ENCODE peak calls at places on chromosomes 16 and 17, in five cellular contexts. F is sigmoid colon, I is AG04449, P is H1, L is BJ. J is an unnamed sample.

GRCh38 chr17:41873559-41874292 is 8.5 kb upstream of the KLHL11 start:
- DNase-seq in F (no peak), I (no peak), P (no peak), L (no peak), J (no peak)

GRCh38 chr17:16464001-16464640 is 27.9 kb downstream of the LRRC75A start:
- DNase-seq in F (no peak), I (no peak), P (no peak), L (no peak), J (no peak)

GRCh38 chr17:44968225-44969143 is at the start of gene C1QL1:
- DNase-seq in F (peak; percentile 96), I (no peak), P (peak; percentile 68), L (peak; percentile 35), J (peak; percentile 41)

GRCh38 chr16:64589836-64590235 is 532.0 kb downstream of the CDH11 start:
- DNase-seq in F (no peak), I (peak; percentile 65), P (no peak), L (peak; percentile 67), J (no peak)

GRCh38 chr17:63275318-63275967 is 170.7 kb downstream of the CYB561 start:
- DNase-seq in F (no peak), I (peak; percentile 77), P (no peak), L (peak; percentile 84), J (peak; percentile 99)

GRCh38 chr16:12393208-12393607 is 410.5 kb downstream of the CPPED1 start:
- DNase-seq in F (no peak), I (no peak), P (no peak), L (no peak), J (no peak)

GRCh38 chr16:88345031-88345942 is 37.5 kb upstream of the ZNF469 start:
- DNase-seq in F (no peak), I (no peak), P (no peak), L (no peak), J (no peak)

GRCh38 chr16:14050297-14051027 is 20.7 kb upstream of the MRTFB start:
- DNase-seq in F (no peak), I (no peak), P (peak; percentile 84), L (no peak), J (no peak)

GRCh38 chr17:65220732-65221131 is 83.6 kb downstream of the RGS9 start:
- DNase-seq in F (no peak), I (no peak), P (no peak), L (no peak), J (no peak)

GRCh38 chr16:11232852-11233726 is 22.9 kb downstream of the SOCS1 start:
- DNase-seq in F (no peak), I (no peak), P (no peak), L (no peak), J (no peak)

GRCh38 chr16:12801511-12802042 is 2.1 kb downstream of the CPPED1 start:
- DNase-seq in F (no peak), I (peak; percentile 79), P (no peak), L (peak; percentile 76), J (peak; percentile 88)

GRCh38 chr16:59878999-59879398 is 1144.9 kb upstream of the GOT2 start:
- DNase-seq in F (no peak), I (no peak), P (no peak), L (no peak), J (no peak)

GRCh38 chr16:88334517-88335149 is 48.1 kb upstream of the ZNF469 start:
- DNase-seq in F (no peak), I (no peak), P (no peak), L (no peak), J (no peak)

GRCh38 chr16:30636599-30636998 is 14.2 kb upstream of the PRR14 start:
- DNase-seq in F (no peak), I (no peak), P (no peak), L (no peak), J (no peak)

GRCh38 chr17:28929769-28930168 is 21.5 kb downstream of the PHF12 start:
- DNase-seq in F (no peak), I (no peak), P (no peak), L (no peak), J (no peak)

GRCh38 chr16:81275795-81276194 is 37.3 kb downstream of the BCO1 start:
- DNase-seq in F (no peak), I (no peak), P (no peak), L (no peak), J (no peak)

GRCh38 chr17:62194401-62194800 is 129.3 kb upstream of the MED13 start:
- DNase-seq in F (no peak), I (no peak), P (no peak), L (no peak), J (no peak)

GRCh38 chr16:75238853-75239371 is 12.5 kb downstream of the BCAR1 start:
- DNase-seq in F (no peak), I (no peak), P (no peak), L (no peak), J (no peak)

GRCh38 chr16:23771642-23772041 is 16.8 kb downstream of the CHP2 start:
- DNase-seq in F (no peak), I (no peak), P (no peak), L (no peak), J (no peak)

GRCh38 chr17:45846646-45847045 is 2.0 kb downstream of the SPPL2C start:
- DNase-seq in F (no peak), I (no peak), P (no peak), L (no peak), J (no peak)

GRCh38 chr17:70945386-70945785 is 776.1 kb downstream of the KCNJ2 start:
- DNase-seq in F (no peak), I (no peak), P (no peak), L (no peak), J (no peak)

GRCh38 chr16:85616608-85617311 is 3.6 kb downstream of the GSE1 start:
- DNase-seq in F (no peak), I (no peak), P (no peak), L (no peak), J (no peak)

GRCh38 chr17:8631554-8631877 is 991 bp upstream of the MYH10 start:
- DNase-seq in F (no peak), I (no peak), P (no peak), L (no peak), J (no peak)

GRCh38 chr17:34300652-34301390 is 15.3 kb downstream of the CCL11 start:
- DNase-seq in F (peak; percentile 69), I (no peak), P (no peak), L (no peak), J (peak; percentile 47)

DNA sequence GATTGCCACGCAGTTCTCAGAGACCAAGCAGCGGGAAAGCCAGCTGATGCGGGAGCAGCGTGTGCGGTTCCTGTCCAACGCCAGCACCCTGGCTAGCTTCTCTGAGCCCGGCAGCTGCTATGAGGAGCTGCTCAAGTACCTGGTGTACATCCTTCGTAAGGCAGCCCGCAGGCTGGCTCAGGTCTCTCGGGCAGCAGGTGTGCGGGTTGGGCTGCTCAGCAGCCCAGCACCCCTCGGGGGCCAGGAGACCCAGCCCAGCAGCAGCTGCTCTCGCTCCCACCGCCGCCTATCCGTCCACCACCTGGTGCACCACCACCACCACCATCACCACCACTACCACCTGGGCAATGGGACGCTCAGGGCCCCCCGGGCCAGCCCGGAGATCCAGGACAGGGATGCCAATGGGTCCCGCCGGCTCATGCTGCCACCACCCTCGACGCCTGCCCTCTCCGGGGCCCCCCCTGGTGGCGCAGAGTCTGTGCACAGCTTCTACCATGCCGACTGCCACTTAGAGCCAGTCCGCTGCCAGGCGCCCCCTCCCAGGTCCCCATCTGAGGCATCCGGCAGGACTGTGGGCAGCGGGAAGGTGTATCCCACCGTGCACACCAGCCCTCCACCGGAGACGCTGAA is 15.2 kb downstream of the CACNA1G start:
- DNase-seq in F (no peak), I (no peak), P (no peak), L (no peak), J (no peak)
- TF ChIP-seq CTCF in F (no peak), I (no peak), P (peak; percentile 36), L (no peak), J (no peak)

DNA sequence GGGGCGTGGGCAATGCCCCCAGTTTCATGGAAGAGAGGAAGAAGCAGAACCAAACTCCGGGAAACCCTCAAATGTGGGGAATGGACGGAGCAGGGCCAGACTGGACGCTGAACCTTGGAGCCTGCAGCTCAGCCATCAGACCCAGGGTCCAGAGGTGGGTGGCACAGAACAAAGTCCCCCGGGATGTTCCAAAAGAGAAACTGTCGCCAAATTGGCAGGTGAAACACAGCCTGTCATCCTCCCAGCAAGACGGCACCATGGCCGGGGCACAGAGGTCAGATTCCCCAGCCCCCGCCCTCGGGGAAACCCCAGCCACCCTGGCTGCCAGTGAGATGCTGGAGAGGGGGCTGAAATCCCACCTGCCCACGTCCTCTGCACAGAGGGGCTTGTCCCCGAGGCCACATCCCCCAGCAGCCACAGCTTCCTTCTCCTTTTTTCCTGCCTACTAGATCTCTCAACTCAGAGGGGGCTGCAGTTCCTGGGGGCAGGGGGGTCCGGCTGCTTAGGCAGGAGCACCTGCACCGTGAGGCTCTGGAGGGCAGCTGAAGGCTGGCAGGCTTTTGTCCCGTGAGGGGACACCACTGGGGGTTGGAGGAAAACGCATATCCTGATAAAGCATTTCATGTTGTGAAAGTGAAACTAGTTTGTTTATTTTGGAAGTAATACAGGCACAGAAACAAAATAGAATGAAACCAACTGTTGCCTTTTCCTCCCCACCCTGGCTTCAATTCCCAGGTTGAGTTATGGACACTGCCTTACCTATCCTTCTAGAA is 1.2 kb upstream of the SECTM1 start:
- DNase-seq in F (no peak), I (no peak), P (no peak), L (no peak), J (no peak)
- H3K4me3 ChIP-seq in F (peak overlapping the region; percentile 79), I (peak overlapping the region; percentile 30), P (no peak overlapping the region), L (peak overlapping the region; percentile 32), J (no peak overlapping the region)

GRCh38 chr17:30378191-30378796 is 433 bp upstream of the CPD start:
- DNase-seq in F (peak; percentile 73), I (no peak), P (no peak), L (no peak), J (no peak)

GRCh38 chr17:30377574-30377973 is 1.2 kb upstream of the CPD start:
- DNase-seq in F (no peak), I (no peak), P (no peak), L (no peak), J (no peak)

GRCh38 chr17:30379303-30380105 is 777 bp downstream of the CPD start:
- DNase-seq in F (peak; percentile 70), I (no peak), P (no peak), L (no peak), J (no peak)

GRCh38 chr17:30380106-30380420 is 1.3 kb downstream of the CPD start:
- DNase-seq in F (no peak), I (no peak), P (no peak), L (no peak), J (no peak)

GRCh38 chr17:30378797-30379302 is at the start of gene CPD:
- DNase-seq in F (peak; percentile 98), I (peak; percentile 42), P (peak; percentile 84), L (peak; percentile 53), J (peak; percentile 68)
- TF ChIP-seq CTCF in F (no peak), I (no peak), P (no peak), L (no peak), J (no peak)

DNA sequence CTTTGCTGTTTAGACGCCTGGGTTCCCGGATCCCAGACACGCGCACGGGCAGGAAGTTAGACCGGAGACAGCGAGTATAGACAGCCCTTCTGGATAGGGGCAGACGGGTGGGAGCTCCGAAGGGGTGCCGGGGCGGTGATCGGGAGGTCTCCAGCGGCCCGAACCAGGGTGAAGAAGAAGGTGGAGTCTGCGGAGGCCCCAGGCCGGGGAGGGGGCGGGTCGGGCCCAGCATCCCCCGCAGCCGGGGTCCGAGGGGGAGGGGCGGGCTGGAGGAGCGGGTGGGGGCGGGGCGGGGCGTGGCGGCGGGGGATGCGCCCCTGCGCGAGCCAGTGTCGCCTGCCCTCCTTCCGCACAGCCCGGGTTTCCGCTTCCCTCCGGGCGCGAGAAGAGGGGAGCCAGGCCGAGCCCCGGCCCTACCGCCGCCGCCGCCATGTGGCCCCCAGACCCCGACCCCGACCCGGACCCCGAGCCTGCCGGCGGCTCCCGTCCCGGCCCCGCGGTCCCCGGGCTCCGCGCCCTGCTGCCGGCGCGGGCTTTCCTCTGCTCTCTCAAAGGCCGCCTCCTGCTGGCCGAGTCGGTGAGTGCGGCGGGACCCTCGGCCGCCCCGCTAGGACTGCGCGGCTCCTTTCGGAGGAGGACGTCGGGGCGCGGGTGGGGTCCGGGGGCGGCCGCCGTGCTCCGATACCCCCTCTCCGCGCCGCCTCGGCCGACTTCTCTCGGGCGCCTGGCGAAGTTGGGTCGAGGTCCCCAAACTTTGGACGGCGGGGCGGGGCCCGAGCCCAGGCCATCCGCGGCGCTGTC is at the start of gene CMTM3:
- DNase-seq in F (peak; percentile 80), I (no peak), P (no peak), L (no peak), J (no peak)
- H3K4me3 ChIP-seq in F (peak within 1 kb of the TSS; percentile 68), I (peak within 1 kb of the TSS; percentile 69), P (peak within 1 kb of the TSS; percentile 53), L (peak within 1 kb of the TSS; percentile 87), J (peak within 1 kb of the TSS; percentile 74)

J was measured in retinal pigment epithelial cell.